ENCODE peak calls at places on chromosome 16, in nine cellular contexts. G, H, V, O, F, E, Z, S and X are unnamed samples.
A peak's percentile ranks its signal among the peaks of the same experiment; 100 is the strongest.

GRCh38 chr16:23729503-23730424 is 16.7 kb upstream of the ERN2 start:
- DNase-seq in G (peak; percentile 64), H (peak; percentile 85), V (no peak), O (no peak), F (no peak), E (peak; percentile 89), Z (no peak), S (no peak), X (peak; percentile 48)

GRCh38 chr16:12750554-12750918 is 53.2 kb downstream of the CPPED1 start:
- DNase-seq in G (no peak), H (no peak), V (no peak), O (no peak), F (no peak), E (no peak), Z (no peak), S (no peak), X (no peak)

GRCh38 chr16:46911038-46911437 is 26.9 kb downstream of the GPT2 start:
- DNase-seq in G (no peak), H (no peak), V (no peak), O (no peak), F (no peak), E (no peak), Z (no peak), S (no peak), X (no peak)

GRCh38 chr16:2386990-2387389 is 42.3 kb upstream of the CCNF start:
- DNase-seq in G (peak; percentile 12), H (peak; percentile 88), V (no peak), O (no peak), F (no peak), E (no peak), Z (no peak), S (no peak), X (peak; percentile 47)

GRCh38 chr16:3514621-3515020 is 13.8 kb downstream of the CLUAP1 start:
- DNase-seq in G (no peak), H (no peak), V (no peak), O (peak; percentile 29), F (no peak), E (peak; percentile 20), Z (peak; percentile 70), S (no peak), X (no peak)

GRCh38 chr16:67441289-67441753 is 10.4 kb downstream of the HSD11B2 start:
- DNase-seq in G (no peak), H (no peak), V (no peak), O (no peak), F (peak; percentile 51), E (no peak), Z (no peak), S (no peak), X (no peak)

GRCh38 chr16:89023621-89024511 is 46.9 kb upstream of the CBFA2T3 start:
- DNase-seq in G (no peak), H (no peak), V (no peak), O (no peak), F (no peak), E (no peak), Z (no peak), S (no peak), X (no peak)

GRCh38 chr16:66511615-66512500 is 38.1 kb downstream of the TK2 start:
- DNase-seq in G (peak; percentile 98), H (peak; percentile 78), V (no peak), O (no peak), F (no peak), E (peak; percentile 80), Z (peak; percentile 76), S (no peak), X (peak; percentile 84)

GRCh38 chr16:56111100-56111499 is 80.2 kb upstream of the GNAO1 start:
- DNase-seq in G (no peak), H (no peak), V (no peak), O (no peak), F (no peak), E (no peak), Z (no peak), S (no peak), X (no peak)

GRCh38 chr16:17921357-17921978 is 415.1 kb downstream of the NPIPA8 start:
- DNase-seq in G (peak; percentile 61), H (peak; percentile 66), V (no peak), O (no peak), F (peak; percentile 9), E (no peak), Z (no peak), S (no peak), X (peak; percentile 83)